ENCODE peak calls at places on chromosomes 12 and 14, in seven cellular contexts. E is spleen, F is left ventricle myocardium inferior, L is breast epithelium, N is pancreas, B is ovary, X is tibial nerve. Z is an unnamed sample. For H3K27me3 and H3K4me1, the result is how much of the 10 kb centered on the place peaks cover.

GRCh38 chr14:22536853-22537338 is 52.1 kb downstream of the DAD1 start:
- DNase-seq in F (no peak), B (peak), N (no peak), L (no peak), X (no peak), E (no peak), Z (peak)

GRCh38 chr14:75523771-75524171 is 1.5 kb downstream of the BATF start:
- DNase-seq in L (no peak), F (no peak), N (no peak), E (no peak), X (no peak), B (no peak), Z (no peak)

GRCh38 chr12:30002677-30003076 is 218.9 kb upstream of the TMTC1 start:
- DNase-seq in N (no peak), L (no peak), X (no peak), E (no peak), F (no peak), B (no peak), Z (no peak)

GRCh38 chr12:124509676-124510300 is 57.6 kb downstream of the NCOR2 start:
- DNase-seq in F (peak), L (no peak), E (no peak), B (no peak), N (peak), X (peak), Z (peak)

GRCh38 chr12:68040450-68041075 is 51.3 kb downstream of the IFNG-AS1 start:
- DNase-seq in X (peak), B (peak), N (peak), F (peak), L (no peak), E (no peak), Z (peak)

GRCh38 chr12:80195143-80195726 is 95.9 kb downstream of the OTOGL start:
- DNase-seq in F (no peak), N (no peak), L (no peak), X (no peak), E (no peak), B (no peak), Z (no peak)

GRCh38 chr12:77152623-77153193 is 87.3 kb upstream of the E2F7 start:
- DNase-seq in F (no peak), E (no peak), N (no peak), B (no peak), X (no peak), L (no peak), Z (no peak)

GRCh38 chr14:58238252-58239247 is 6.1 kb upstream of the PSMA3 start:
- DNase-seq in F (no peak), X (no peak), B (peak), L (no peak), E (no peak), N (no peak), Z (no peak)

GRCh38 chr12:125188912-125189881 is 124.0 kb downstream of the AACS start:
- DNase-seq in N (no peak), B (no peak), X (no peak), E (no peak), F (no peak), L (no peak), Z (no peak)

GRCh38 chr12:50103351-50103750 is 457 bp upstream of the GPD1 start:
- DNase-seq in F (no peak), N (no peak), B (no peak), E (no peak), L (no peak), X (no peak), Z (no peak)

GRCh38 chr12:60101715-60102114 is 505.9 kb downstream of the SLC16A7 start:
- DNase-seq in F (no peak), B (no peak), X (no peak), E (no peak), L (no peak), N (no peak), Z (no peak)

GRCh38 chr12:132356686-132357622 is 27.6 kb upstream of the GALNT9 start:
- DNase-seq in B (no peak), F (peak), E (peak), L (no peak), X (no peak), N (peak), Z (no peak)

GRCh38 chr14:67539116-67539515 is 6.0 kb downstream of the PLEKHH1 start:
- DNase-seq in N (no peak), F (no peak), B (no peak), X (no peak), E (no peak), L (no peak), Z (no peak)

GRCh38 chr12:80268924-80269749 is 169.8 kb downstream of the OTOGL start:
- DNase-seq in B (no peak), N (no peak), E (no peak), X (no peak), L (no peak), F (no peak), Z (no peak)

GRCh38 chr14:101078105-101078891 is 174.8 kb upstream of the RTL1 start:
- DNase-seq in X (no peak), B (no peak), E (no peak), N (no peak), F (no peak), L (no peak), Z (no peak)

GRCh38 chr12:49198431-49199155 is 9.7 kb upstream of the TUBA1A start:
- DNase-seq in X (no peak), B (peak), L (no peak), E (no peak), F (peak), N (no peak), Z (no peak)

GRCh38 chr12:2834581-2835491 is at the start of gene NRIP2:
- DNase-seq in E (no peak), L (no peak), F (no peak), N (no peak), X (no peak), B (peak), Z (peak)

GRCh38 chr14:102873131-102873530 is 49.3 kb upstream of the AMN start:
- DNase-seq in N (no peak), X (no peak), E (no peak), B (no peak), L (no peak), F (no peak), Z (no peak)

GRCh38 chr14:94458558-94459200 is 6.1 kb upstream of the SERPINA11 start:
- DNase-seq in F (no peak), X (no peak), E (no peak), N (no peak), B (no peak), L (no peak), Z (no peak)

GRCh38 chr14:97185186-97185585 is 388.0 kb downstream of the VRK1 start:
- DNase-seq in L (no peak), X (no peak), E (no peak), B (no peak), F (no peak), N (no peak), Z (no peak)

GRCh38 chr12:122870867-122871664 is 24.9 kb downstream of the VPS37B start:
- DNase-seq in N (no peak), E (peak), X (no peak), L (peak), F (no peak), B (no peak), Z (no peak)

GRCh38 chr14:20417250-20418186 is 4.2 kb upstream of the TEP1 start:
- DNase-seq in L (no peak), E (no peak), F (no peak), B (no peak), N (no peak), X (no peak), Z (no peak)

GRCh38 chr14:89327771-89328212 is 89.2 kb downstream of the FOXN3 start:
- DNase-seq in E (no peak), X (no peak), N (no peak), L (no peak), B (no peak), F (no peak), Z (no peak)

GRCh38 chr14:30251017-30251416 is 307.9 kb upstream of the G2E3 start:
- DNase-seq in L (no peak), F (no peak), X (no peak), E (no peak), B (no peak), N (no peak), Z (no peak)

GRCh38 chr12:42679402-42679801 is 89.9 kb upstream of the PRICKLE1 start:
- DNase-seq in N (no peak), B (no peak), E (no peak), F (no peak), L (no peak), X (no peak), Z (no peak)

GRCh38 chr12:111298583-111299436 is 70.1 kb downstream of the PHETA1 start:
- DNase-seq in B (no peak), F (peak), E (peak), L (no peak), N (no peak), X (no peak), Z (peak)

GRCh38 chr12:105982022-105982421 is 156.7 kb downstream of the NUAK1 start:
- DNase-seq in X (no peak), B (no peak), E (no peak), F (peak), N (no peak), L (no peak), Z (no peak)

GRCh38 chr12:66767454-66768002 is 88.7 kb upstream of the GRIP1 start:
- DNase-seq in E (no peak), B (no peak), N (no peak), F (no peak), X (no peak), L (no peak), Z (no peak)

GRCh38 chr12:47781479-47782371 is 8.7 kb downstream of the SLC48A1 start:
- DNase-seq in X (no peak), L (peak), N (no peak), F (no peak), E (peak), B (no peak), Z (no peak)

GRCh38 chr12:5989621-5990020 is 44.6 kb upstream of the ANO2 start:
- DNase-seq in B (no peak), F (no peak), L (no peak), X (no peak), N (no peak), E (no peak), Z (no peak)

GRCh38 chr14:74906923-74907620 is 16.0 kb downstream of the RPS6KL1 start:
- DNase-seq in B (no peak), L (no peak), N (no peak), F (no peak), X (no peak), E (peak), Z (peak)

GRCh38 chr14:93734086-93734822 is 54.0 kb downstream of the PRIMA1 start:
- DNase-seq in X (no peak), B (no peak), E (no peak), N (no peak), L (no peak), F (no peak), Z (peak)

GRCh38 chr14:61280526-61281185 is 482 bp downstream of the TMEM30B start:
- DNase-seq in L (peak), N (peak), B (peak), E (peak), F (peak), X (peak), Z (peak)
- H3K27ac ChIP-seq in L (peak), N (peak), B (peak), E (peak), F (peak), X (peak), Z (peak)

GRCh38 chr12:79046021-79046420 is 181.4 kb downstream of the SYT1 start:
- DNase-seq in F (no peak), N (no peak), B (no peak), X (no peak), E (no peak), L (no peak), Z (no peak)
- H3K27me3 ChIP-seq in F (under half), N (under half), B (under half), X (under half), E (under half), L (under half), Z (under half)

DNA sequence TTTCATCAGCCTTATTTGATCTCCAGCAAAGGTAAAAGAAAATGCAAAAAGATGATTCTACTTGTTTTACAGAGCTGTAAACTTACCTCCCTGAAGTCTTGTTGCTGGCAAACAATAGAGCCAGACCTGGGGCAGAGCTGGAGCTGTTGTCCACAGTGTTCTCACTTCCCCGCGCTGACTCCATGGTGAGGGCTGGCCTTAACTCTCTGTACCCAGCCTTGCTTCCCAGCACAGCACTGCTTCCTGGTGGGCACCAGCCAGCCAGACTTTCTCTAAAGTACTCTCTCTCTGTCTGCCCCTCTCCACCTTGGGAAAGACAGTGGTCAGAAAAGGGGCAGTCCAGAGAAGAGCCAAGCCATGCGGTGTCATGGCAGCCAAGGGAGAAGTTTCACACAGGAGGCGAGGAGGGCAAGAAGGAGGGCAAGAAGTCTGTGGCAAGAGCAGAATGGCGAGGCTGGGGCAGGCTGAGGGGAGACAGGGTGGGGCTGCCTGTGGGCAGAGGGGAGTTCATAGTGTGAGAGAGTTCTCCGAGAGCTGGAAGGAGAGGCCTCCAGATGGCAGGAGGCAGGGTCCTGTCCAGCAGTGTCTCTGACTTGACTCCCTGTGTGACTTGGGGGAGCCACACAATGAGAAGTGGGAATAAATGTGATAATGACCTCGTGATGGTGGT is 9.3 kb downstream of the EVL start:
- DNase-seq in X (no peak), L (no peak), E (no peak), B (no peak), F (no peak), N (no peak), Z (no peak)
- H3K4me1 ChIP-seq in X (under half), L (under half), E (half or more), B (under half), F (under half), N (under half), Z (under half)

DNA sequence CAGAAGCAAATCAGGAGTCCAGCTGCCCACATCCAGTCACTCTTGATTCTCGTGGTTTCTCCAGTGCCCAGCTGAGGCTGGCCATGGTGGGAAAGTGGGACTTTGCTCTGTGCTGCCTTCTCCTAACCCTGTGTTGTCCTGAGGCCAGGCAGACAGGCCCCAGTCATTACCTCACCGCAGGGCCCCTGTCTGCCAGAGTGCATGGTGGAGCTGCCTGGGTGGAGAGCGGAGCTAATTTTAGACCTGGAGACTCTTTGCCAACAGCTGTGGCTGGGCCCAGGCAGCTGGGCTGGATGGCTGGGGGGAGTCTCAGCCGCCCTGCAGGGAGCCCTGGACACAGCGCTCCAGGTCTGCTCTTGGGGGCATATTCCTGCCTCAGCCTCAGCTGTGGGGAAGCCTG is 21.7 kb downstream of the B4GALNT3 start:
- DNase-seq in B (peak), L (no peak), E (no peak), F (peak), X (no peak), N (no peak), Z (peak)
- H3K27ac ChIP-seq in B (peak), L (no peak), E (no peak), F (peak), X (no peak), N (no peak), Z (peak)

GRCh38 chr14:36519431-36520321 is at the start of gene NKX2-1:
- DNase-seq in N (no peak), F (no peak), E (no peak), L (no peak), B (no peak), X (no peak), Z (no peak)
- H3K27me3 ChIP-seq in N (under half), F (half or more), E (half or more), L (under half), B (under half), X (half or more), Z (half or more)

GRCh38 chr12:89947437-89948265 is 239.0 kb upstream of the ATP2B1 start:
- DNase-seq in E (no peak), B (no peak), L (no peak), F (no peak), X (no peak), N (no peak), Z (no peak)
- H3K4me1 ChIP-seq in E (under half), B (under half), L (under half), F (under half), X (under half), N (under half), Z (under half)

GRCh38 chr14:52012635-52013034 is 23.3 kb downstream of the RTRAF start:
- DNase-seq in L (no peak), F (peak), E (no peak), N (no peak), X (no peak), B (peak), Z (peak)
- H3K27ac ChIP-seq in L (no peak), F (peak), E (no peak), N (no peak), X (no peak), B (no peak), Z (no peak)

Z was measured in psoas muscle.